ENCODE peak calls at places on chromosome 10, in six cellular contexts. J is GM12865, P is astrocyte, B is WERI-Rb-1, M is A673, Z is stomach. D is an unnamed sample.

GRCh38 chr10:46311501-46311951 is 24.7 kb downstream of the ANTXRL start:
- DNase-seq in M (no peak), Z (peak), J (no peak), P (no peak), B (no peak), D (no peak)

GRCh38 chr10:30774281-30774680 is 144.7 kb upstream of the LYZL2 start:
- DNase-seq in M (no peak), Z (no peak), J (no peak), B (no peak), P (no peak), D (no peak)

GRCh38 chr10:113875212-113875611 is 20.8 kb downstream of the NHLRC2 start:
- DNase-seq in B (no peak), P (no peak), J (no peak), M (no peak), Z (no peak), D (no peak)

GRCh38 chr10:133162178-133162909 is 2.3 kb downstream of the KNDC1 start:
- DNase-seq in P (no peak), Z (no peak), J (no peak), M (no peak), B (no peak), D (no peak)

GRCh38 chr10:103106556-103106955 is 86.5 kb downstream of the NT5C2 start:
- DNase-seq in M (no peak), Z (no peak), J (no peak), P (no peak), B (no peak), D (no peak)

GRCh38 chr10:102665904-102666509 is 21.7 kb downstream of the TRIM8 start:
- DNase-seq in Z (no peak), B (no peak), J (no peak), M (no peak), P (no peak), D (no peak)

GRCh38 chr10:91000470-91000869 is 79.6 kb upstream of the ANKRD1 start:
- DNase-seq in B (no peak), J (no peak), P (no peak), Z (no peak), M (no peak), D (no peak)

GRCh38 chr10:73506491-73506890 is 10.7 kb upstream of the PPP3CB start:
- DNase-seq in B (no peak), Z (no peak), P (peak), M (no peak), J (no peak), D (no peak)

GRCh38 chr10:102408728-102409603 is 9.6 kb downstream of the PSD start:
- DNase-seq in J (no peak), Z (no peak), B (no peak), P (no peak), M (peak), D (no peak)

GRCh38 chr10:1736180-1736971 is 949 bp downstream of the ADARB2 start:
- DNase-seq in B (no peak), J (no peak), Z (no peak), P (no peak), M (no peak), D (no peak)

GRCh38 chr10:130167193-130167592 is 31.0 kb downstream of the GLRX3 start:
- DNase-seq in P (no peak), M (no peak), B (no peak), Z (no peak), J (no peak), D (no peak)

GRCh38 chr10:32104181-32104580 is 48.0 kb upstream of the KIF5B start:
- DNase-seq in B (no peak), P (peak), M (peak), Z (no peak), J (no peak), D (no peak)

GRCh38 chr10:690227-691161 is 1.0 kb upstream of the DIP2C start:
- DNase-seq in J (no peak), P (no peak), Z (no peak), M (no peak), B (no peak), D (no peak)

GRCh38 chr10:23585666-23586065 is 146.8 kb downstream of the OTUD1 start:
- DNase-seq in Z (no peak), M (no peak), J (no peak), P (no peak), B (no peak), D (no peak)

GRCh38 chr10:65041307-65041706 is 1520.1 kb downstream of the REEP3 start:
- DNase-seq in Z (no peak), B (no peak), M (no peak), J (no peak), P (no peak), D (no peak)

GRCh38 chr10:124641282-124642075 is 102.7 kb downstream of the FAM53B start:
- DNase-seq in M (peak), Z (no peak), P (peak), B (no peak), J (peak), D (peak)

GRCh38 chr10:35896011-35896410 is 253.9 kb upstream of the FZD8 start:
- DNase-seq in J (no peak), B (no peak), M (no peak), P (peak), Z (no peak), D (peak)

GRCh38 chr10:7407368-7408002 is 3.3 kb downstream of the SFMBT2 start:
- DNase-seq in B (no peak), M (no peak), J (no peak), P (no peak), Z (no peak), D (no peak)

GRCh38 chr10:120586471-120586872 is 129.4 kb downstream of the PLPP4 start:
- DNase-seq in P (peak), Z (no peak), J (no peak), M (no peak), B (no peak), D (peak)

GRCh38 chr10:15068802-15069201 is 19.8 kb downstream of the ACBD7 start:
- DNase-seq in J (no peak), B (peak), P (peak), Z (no peak), M (no peak), D (peak)

GRCh38 chr10:15067154-15067553 is 21.4 kb downstream of the ACBD7 start:
- DNase-seq in P (no peak), B (no peak), M (no peak), J (peak), Z (no peak), D (no peak)

GRCh38 chr10:15072358-15072757 is 16.2 kb downstream of the ACBD7 start:
- DNase-seq in P (no peak), M (no peak), Z (no peak), J (no peak), B (no peak), D (no peak)

GRCh38 chr10:15069230-15069629 is 19.3 kb downstream of the ACBD7 start:
- DNase-seq in Z (no peak), B (peak), M (no peak), P (no peak), J (peak), D (no peak)
- TF ChIP-seq CTCF in Z (no peak), B (peak), M (no peak), P (no peak), J (no peak), D (no peak)

GRCh38 chr10:70323697-70324340 is 40.0 kb upstream of the NPFFR1 start:
- DNase-seq in B (peak), P (no peak), J (no peak), M (no peak), Z (no peak), D (no peak)
- TF ChIP-seq CTCF in B (peak), P (no peak), J (no peak), M (no peak), Z (no peak), D (no peak)

DNA sequence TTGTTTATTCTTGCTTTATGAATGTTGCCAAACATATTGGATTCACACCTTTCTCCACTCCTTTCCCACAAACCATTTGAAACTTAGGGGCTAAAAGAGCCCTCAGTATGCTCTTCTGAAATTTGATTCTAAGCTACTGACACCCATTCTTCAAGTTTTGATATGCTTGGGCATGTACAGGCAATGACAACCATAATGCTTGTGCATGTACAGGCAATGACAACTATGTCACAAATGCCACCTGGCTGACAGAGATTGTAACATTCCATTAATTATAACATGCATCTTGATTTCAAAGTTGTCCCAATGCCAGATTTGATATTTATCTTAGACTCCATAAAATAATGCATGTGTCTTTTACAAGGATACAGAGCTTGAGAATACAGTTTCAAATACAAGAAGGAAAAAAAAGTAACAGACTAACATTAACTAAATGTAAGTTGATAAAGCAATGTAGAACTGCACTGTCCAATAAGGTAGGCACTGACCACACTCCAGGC is 17.5 kb upstream of the CDK1 start:
- DNase-seq in P (no peak), M (no peak), J (no peak), B (no peak), Z (no peak), D (no peak)
- TF ChIP-seq CTCF in P (no peak), M (no peak), J (no peak), B (no peak), Z (no peak), D (no peak)

GRCh38 chr10:99522511-99523250 is 10.1 kb upstream of the NKX2-3 start:
- DNase-seq in M (no peak), J (no peak), P (no peak), Z (no peak), B (no peak), D (no peak)
- TF ChIP-seq CTCF in M (no peak), J (no peak), P (no peak), Z (no peak), B (no peak), D (no peak)

GRCh38 chr10:131238669-131239280 is 72.7 kb downstream of the TCERG1L start:
- DNase-seq in Z (no peak), M (no peak), J (no peak), B (no peak), P (no peak), D (no peak)

GRCh38 chr10:131243076-131243475 is 68.4 kb downstream of the TCERG1L start:
- DNase-seq in Z (no peak), B (no peak), P (no peak), M (no peak), J (no peak), D (no peak)

GRCh38 chr10:131242007-131242406 is 69.5 kb downstream of the TCERG1L start:
- DNase-seq in M (peak), Z (peak), J (no peak), P (no peak), B (no peak), D (no peak)

GRCh38 chr10:131239926-131240325 is 71.6 kb downstream of the TCERG1L start:
- DNase-seq in M (no peak), J (no peak), Z (no peak), B (no peak), P (no peak), D (no peak)

GRCh38 chr10:131240691-131241090 is 70.8 kb downstream of the TCERG1L start:
- DNase-seq in M (no peak), Z (no peak), J (no peak), B (no peak), P (no peak), D (no peak)
- TF ChIP-seq CTCF in M (no peak), Z (no peak), J (no peak), B (no peak), P (no peak), D (no peak)

D was measured in HFFc6.